ENCODE peak calls at places on chromosomes 6 and 20, in nine cellular contexts. One of them, this sample, is unnamed.

GRCh38 chr6:19377722-19378121 is 459.4 kb upstream of the ID4 start:
- DNase-seq in BJ: no peak
- DNase-seq in OCI-LY7: no peak
- DNase-seq in cardiac fibroblast: no peak
- DNase-seq in fibroblast of mammary gland: no peak
- DNase-seq in IMR-90: no peak
- DNase-seq in fibroblast of pulmonary artery: no peak
- DNase-seq in uterus: no peak
- DNase-seq in retinal pigment epithelial cell: no peak
- DNase-seq in this sample: no peak

GRCh38 chr6:35427851-35428321 is 24.3 kb upstream of the FANCE start:
- DNase-seq in BJ: no peak
- DNase-seq in OCI-LY7: no peak
- DNase-seq in cardiac fibroblast: peak; percentile 32
- DNase-seq in fibroblast of mammary gland: peak; percentile 84
- DNase-seq in IMR-90: peak; percentile 92
- DNase-seq in fibroblast of pulmonary artery: peak; percentile 53
- DNase-seq in uterus: no peak
- DNase-seq in retinal pigment epithelial cell: no peak
- DNase-seq in this sample: peak; percentile 92

GRCh38 chr6:139748353-139749146 is 374.1 kb upstream of the CITED2 start:
- DNase-seq in BJ: no peak
- DNase-seq in OCI-LY7: no peak
- DNase-seq in cardiac fibroblast: peak; percentile 88
- DNase-seq in fibroblast of mammary gland: no peak
- DNase-seq in IMR-90: peak; percentile 79
- DNase-seq in fibroblast of pulmonary artery: peak; percentile 87
- DNase-seq in uterus: no peak
- DNase-seq in retinal pigment epithelial cell: no peak
- DNase-seq in this sample: no peak

GRCh38 chr20:50304883-50305635 is 114.4 kb downstream of the CEBPB start:
- DNase-seq in BJ: peak; percentile 94
- DNase-seq in OCI-LY7: no peak
- DNase-seq in cardiac fibroblast: peak; percentile 97
- DNase-seq in fibroblast of mammary gland: peak; percentile 100
- DNase-seq in IMR-90: peak; percentile 99
- DNase-seq in fibroblast of pulmonary artery: peak; percentile 96
- DNase-seq in uterus: peak; percentile 98
- DNase-seq in retinal pigment epithelial cell: no peak
- DNase-seq in this sample: peak; percentile 100

GRCh38 chr20:11453430-11453829 is 464.3 kb upstream of the BTBD3 start:
- DNase-seq in BJ: no peak
- DNase-seq in OCI-LY7: no peak
- DNase-seq in cardiac fibroblast: peak; percentile 29
- DNase-seq in fibroblast of mammary gland: peak; percentile 77
- DNase-seq in IMR-90: peak; percentile 87
- DNase-seq in fibroblast of pulmonary artery: peak; percentile 65
- DNase-seq in uterus: no peak
- DNase-seq in retinal pigment epithelial cell: no peak
- DNase-seq in this sample: peak; percentile 86

GRCh38 chr20:48523191-48523757 is 304.5 kb downstream of the PREX1 start:
- DNase-seq in BJ: no peak
- DNase-seq in OCI-LY7: peak; percentile 56
- DNase-seq in cardiac fibroblast: peak; percentile 82
- DNase-seq in fibroblast of mammary gland: peak; percentile 44
- DNase-seq in IMR-90: peak; percentile 59
- DNase-seq in fibroblast of pulmonary artery: peak; percentile 86
- DNase-seq in uterus: no peak
- DNase-seq in retinal pigment epithelial cell: peak; percentile 58
- DNase-seq in this sample: peak; percentile 65

GRCh38 chr6:168515376-168515775 is 74.4 kb downstream of the SMOC2 start:
- DNase-seq in BJ: no peak
- DNase-seq in OCI-LY7: no peak
- DNase-seq in cardiac fibroblast: no peak
- DNase-seq in fibroblast of mammary gland: no peak
- DNase-seq in IMR-90: no peak
- DNase-seq in fibroblast of pulmonary artery: no peak
- DNase-seq in uterus: no peak
- DNase-seq in retinal pigment epithelial cell: no peak
- DNase-seq in this sample: no peak

GRCh38 chr6:7996538-7997225 is 67.5 kb downstream of the BLOC1S5 start:
- DNase-seq in BJ: no peak
- DNase-seq in OCI-LY7: no peak
- DNase-seq in cardiac fibroblast: peak; percentile 88
- DNase-seq in fibroblast of mammary gland: peak; percentile 74
- DNase-seq in IMR-90: peak; percentile 78
- DNase-seq in fibroblast of pulmonary artery: peak; percentile 93
- DNase-seq in uterus: peak; percentile 37
- DNase-seq in retinal pigment epithelial cell: peak; percentile 67
- DNase-seq in this sample: peak; percentile 84

GRCh38 chr6:148840256-148840655 is 93.4 kb downstream of the UST start:
- DNase-seq in BJ: no peak
- DNase-seq in OCI-LY7: no peak
- DNase-seq in cardiac fibroblast: no peak
- DNase-seq in fibroblast of mammary gland: no peak
- DNase-seq in IMR-90: no peak
- DNase-seq in fibroblast of pulmonary artery: no peak
- DNase-seq in uterus: no peak
- DNase-seq in retinal pigment epithelial cell: no peak
- DNase-seq in this sample: no peak

GRCh38 chr20:62010551-62011402 is 54.9 kb downstream of the TAF4 start:
- DNase-seq in BJ: no peak
- DNase-seq in OCI-LY7: peak; percentile 71
- DNase-seq in cardiac fibroblast: peak; percentile 66
- DNase-seq in fibroblast of mammary gland: peak; percentile 55
- DNase-seq in IMR-90: peak; percentile 55
- DNase-seq in fibroblast of pulmonary artery: peak; percentile 65
- DNase-seq in uterus: peak; percentile 55
- DNase-seq in retinal pigment epithelial cell: no peak
- DNase-seq in this sample: peak; percentile 81

GRCh38 chr6:68634503-68635411 is at the start of gene ADGRB3:
- DNase-seq in BJ: no peak
- DNase-seq in OCI-LY7: no peak
- DNase-seq in cardiac fibroblast: peak; percentile 88
- DNase-seq in fibroblast of mammary gland: peak; percentile 46
- DNase-seq in IMR-90: peak; percentile 47
- DNase-seq in fibroblast of pulmonary artery: peak; percentile 79
- DNase-seq in uterus: peak; percentile 85
- DNase-seq in retinal pigment epithelial cell: peak; percentile 31
- DNase-seq in this sample: peak; percentile 90

DNA sequence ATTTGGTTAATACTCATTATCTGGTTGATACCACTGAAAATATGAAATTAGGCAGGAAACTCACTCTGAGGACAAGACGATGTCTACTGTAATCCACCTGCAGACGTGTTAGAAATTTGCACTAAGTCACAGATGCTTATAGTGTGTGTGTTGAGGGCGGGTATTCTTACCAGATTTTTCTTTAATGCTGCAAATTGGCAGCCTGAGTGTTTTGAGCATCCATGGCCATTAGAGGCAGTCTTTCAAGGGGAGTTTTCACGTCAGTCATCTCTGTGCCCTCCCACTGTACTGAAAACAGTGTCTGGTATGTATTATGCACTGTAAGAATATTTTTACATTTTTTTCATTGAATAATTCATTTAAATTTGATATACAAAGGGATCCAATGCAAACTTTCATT is 266.5 kb upstream of the QKI start:
- DNase-seq in BJ: no peak
- DNase-seq in OCI-LY7: no peak
- DNase-seq in cardiac fibroblast: peak; percentile 3
- DNase-seq in fibroblast of mammary gland: no peak
- DNase-seq in IMR-90: no peak
- DNase-seq in fibroblast of pulmonary artery: peak; percentile 1
- DNase-seq in uterus: no peak
- DNase-seq in retinal pigment epithelial cell: no peak
- DNase-seq in this sample: no peak
- TF ChIP-seq CTCF in BJ: no peak
- TF ChIP-seq CTCF in OCI-LY7: peak; percentile 52
- TF ChIP-seq CTCF in cardiac fibroblast: no peak
- TF ChIP-seq CTCF in fibroblast of mammary gland: no peak
- TF ChIP-seq CTCF in IMR-90: no peak
- TF ChIP-seq CTCF in fibroblast of pulmonary artery: peak; percentile 19
- TF ChIP-seq CTCF in uterus: no peak
- TF ChIP-seq CTCF in retinal pigment epithelial cell: peak; percentile 62
- TF ChIP-seq CTCF in this sample: no peak

GRCh38 chr20:51445591-51445990 is 96.9 kb downstream of the NFATC2 start:
- DNase-seq in BJ: no peak
- DNase-seq in OCI-LY7: no peak
- DNase-seq in cardiac fibroblast: no peak
- DNase-seq in fibroblast of mammary gland: no peak
- DNase-seq in IMR-90: no peak
- DNase-seq in fibroblast of pulmonary artery: no peak
- DNase-seq in uterus: no peak
- DNase-seq in retinal pigment epithelial cell: no peak
- DNase-seq in this sample: no peak

GRCh38 chr20:51446230-51446629 is 96.3 kb downstream of the NFATC2 start:
- DNase-seq in BJ: no peak
- DNase-seq in OCI-LY7: no peak
- DNase-seq in cardiac fibroblast: no peak
- DNase-seq in fibroblast of mammary gland: no peak
- DNase-seq in IMR-90: no peak
- DNase-seq in fibroblast of pulmonary artery: no peak
- DNase-seq in uterus: no peak
- DNase-seq in retinal pigment epithelial cell: no peak
- DNase-seq in this sample: no peak

GRCh38 chr20:51444922-51445438 is 97.5 kb downstream of the NFATC2 start:
- DNase-seq in BJ: no peak
- DNase-seq in OCI-LY7: no peak
- DNase-seq in cardiac fibroblast: no peak
- DNase-seq in fibroblast of mammary gland: no peak
- DNase-seq in IMR-90: no peak
- DNase-seq in fibroblast of pulmonary artery: no peak
- DNase-seq in uterus: no peak
- DNase-seq in retinal pigment epithelial cell: no peak
- DNase-seq in this sample: no peak

GRCh38 chr20:51442602-51443001 is 99.9 kb downstream of the NFATC2 start:
- DNase-seq in BJ: no peak
- DNase-seq in OCI-LY7: no peak
- DNase-seq in cardiac fibroblast: no peak
- DNase-seq in fibroblast of mammary gland: peak; percentile 19
- DNase-seq in IMR-90: no peak
- DNase-seq in fibroblast of pulmonary artery: no peak
- DNase-seq in uterus: no peak
- DNase-seq in retinal pigment epithelial cell: no peak
- DNase-seq in this sample: peak; percentile 82

DNA sequence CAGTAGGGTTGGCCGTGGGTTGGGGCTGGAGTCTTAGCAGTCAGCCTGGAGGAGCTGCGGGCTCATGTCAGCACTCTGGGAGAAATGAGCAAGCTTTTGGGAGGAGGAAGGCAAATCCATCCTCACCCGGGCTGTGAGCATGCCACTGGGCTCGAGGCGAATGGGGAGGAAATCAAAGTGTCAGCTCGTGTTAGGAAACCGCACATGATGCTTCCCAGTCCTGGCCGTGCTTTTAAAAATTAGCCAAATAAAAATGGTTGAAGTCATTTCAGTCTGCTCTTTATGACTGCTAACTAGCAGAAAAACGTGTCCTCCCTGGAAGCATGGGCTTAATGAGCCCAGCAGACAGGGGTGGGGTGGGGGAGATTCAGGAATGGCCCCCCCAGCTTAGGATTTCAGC is 98.0 kb downstream of the NFATC2 start:
- DNase-seq in BJ: peak; percentile 69
- DNase-seq in OCI-LY7: no peak
- DNase-seq in cardiac fibroblast: peak; percentile 57
- DNase-seq in fibroblast of mammary gland: peak; percentile 47
- DNase-seq in IMR-90: no peak
- DNase-seq in fibroblast of pulmonary artery: peak; percentile 21
- DNase-seq in uterus: peak; percentile 78
- DNase-seq in retinal pigment epithelial cell: no peak
- DNase-seq in this sample: peak; percentile 89
- H3K4me3 ChIP-seq in BJ: no peak overlapping the region
- H3K4me3 ChIP-seq in OCI-LY7: no peak overlapping the region
- H3K4me3 ChIP-seq in cardiac fibroblast: no peak overlapping the region
- H3K4me3 ChIP-seq in fibroblast of mammary gland: no peak overlapping the region
- H3K4me3 ChIP-seq in IMR-90: no peak overlapping the region
- H3K4me3 ChIP-seq in fibroblast of pulmonary artery: no peak overlapping the region
- H3K4me3 ChIP-seq in uterus: no peak overlapping the region
- H3K4me3 ChIP-seq in retinal pigment epithelial cell: no peak overlapping the region
- H3K4me3 ChIP-seq in this sample: no peak overlapping the region

GRCh38 chr6:39865011-39865888 is 69.0 kb downstream of the MOCS1 start:
- DNase-seq in BJ: no peak
- DNase-seq in OCI-LY7: peak; percentile 67
- DNase-seq in cardiac fibroblast: peak; percentile 75
- DNase-seq in fibroblast of mammary gland: peak; percentile 65
- DNase-seq in IMR-90: peak; percentile 60
- DNase-seq in fibroblast of pulmonary artery: peak; percentile 75
- DNase-seq in uterus: peak; percentile 80
- DNase-seq in retinal pigment epithelial cell: no peak
- DNase-seq in this sample: peak; percentile 41

GRCh38 chr6:39861663-39862062 is 69.5 kb downstream of the DAAM2 start:
- DNase-seq in BJ: no peak
- DNase-seq in OCI-LY7: no peak
- DNase-seq in cardiac fibroblast: no peak
- DNase-seq in fibroblast of mammary gland: no peak
- DNase-seq in IMR-90: no peak
- DNase-seq in fibroblast of pulmonary artery: no peak
- DNase-seq in uterus: no peak
- DNase-seq in retinal pigment epithelial cell: no peak
- DNase-seq in this sample: no peak

GRCh38 chr6:39870950-39871349 is 63.3 kb downstream of the MOCS1 start:
- DNase-seq in BJ: no peak
- DNase-seq in OCI-LY7: no peak
- DNase-seq in cardiac fibroblast: no peak
- DNase-seq in fibroblast of mammary gland: no peak
- DNase-seq in IMR-90: no peak
- DNase-seq in fibroblast of pulmonary artery: no peak
- DNase-seq in uterus: no peak
- DNase-seq in retinal pigment epithelial cell: no peak
- DNase-seq in this sample: no peak

GRCh38 chr6:39873439-39873838 is 60.8 kb downstream of the MOCS1 start:
- DNase-seq in BJ: no peak
- DNase-seq in OCI-LY7: no peak
- DNase-seq in cardiac fibroblast: no peak
- DNase-seq in fibroblast of mammary gland: no peak
- DNase-seq in IMR-90: no peak
- DNase-seq in fibroblast of pulmonary artery: no peak
- DNase-seq in uterus: no peak
- DNase-seq in retinal pigment epithelial cell: no peak
- DNase-seq in this sample: no peak

DNA sequence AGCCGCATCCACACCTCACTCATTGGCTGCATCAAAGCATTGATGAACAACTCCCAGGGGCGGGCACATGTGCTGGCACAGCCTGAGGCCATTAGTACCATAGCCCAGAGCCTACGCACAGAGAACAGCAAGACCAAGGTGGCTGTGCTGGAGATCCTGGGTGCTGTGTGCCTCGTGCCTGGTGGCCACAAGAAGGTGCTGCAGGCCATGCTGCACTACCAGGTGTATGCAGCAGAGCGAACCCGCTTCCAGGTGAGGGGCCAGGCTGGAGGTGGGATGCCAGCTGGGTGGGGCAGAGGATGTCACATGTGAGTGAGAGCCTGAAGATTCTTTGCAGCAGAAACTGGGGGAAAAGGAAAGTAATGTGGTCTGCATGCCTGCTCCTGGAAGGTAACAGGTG is 66.7 kb downstream of the MOCS1 start:
- DNase-seq in BJ: no peak
- DNase-seq in OCI-LY7: peak; percentile 32
- DNase-seq in cardiac fibroblast: no peak
- DNase-seq in fibroblast of mammary gland: no peak
- DNase-seq in IMR-90: no peak
- DNase-seq in fibroblast of pulmonary artery: no peak
- DNase-seq in uterus: no peak
- DNase-seq in retinal pigment epithelial cell: no peak
- DNase-seq in this sample: no peak
- TF ChIP-seq CTCF in BJ: no peak
- TF ChIP-seq CTCF in OCI-LY7: peak; percentile 50
- TF ChIP-seq CTCF in cardiac fibroblast: no peak
- TF ChIP-seq CTCF in fibroblast of mammary gland: no peak
- TF ChIP-seq CTCF in IMR-90: no peak
- TF ChIP-seq CTCF in fibroblast of pulmonary artery: peak; percentile 6
- TF ChIP-seq CTCF in uterus: no peak
- TF ChIP-seq CTCF in retinal pigment epithelial cell: peak; percentile 14
- TF ChIP-seq CTCF in this sample: no peak

GRCh38 chr6:87645080-87645479 is 55.1 kb downstream of the ORC3 start:
- DNase-seq in BJ: no peak
- DNase-seq in OCI-LY7: no peak
- DNase-seq in cardiac fibroblast: no peak
- DNase-seq in fibroblast of mammary gland: no peak
- DNase-seq in IMR-90: no peak
- DNase-seq in fibroblast of pulmonary artery: no peak
- DNase-seq in uterus: no peak
- DNase-seq in retinal pigment epithelial cell: no peak
- DNase-seq in this sample: no peak
- H3K4me3 ChIP-seq in BJ: no peak overlapping the region
- H3K4me3 ChIP-seq in OCI-LY7: no peak overlapping the region
- H3K4me3 ChIP-seq in cardiac fibroblast: no peak overlapping the region
- H3K4me3 ChIP-seq in fibroblast of mammary gland: no peak overlapping the region
- H3K4me3 ChIP-seq in IMR-90: no peak overlapping the region
- H3K4me3 ChIP-seq in fibroblast of pulmonary artery: no peak overlapping the region
- H3K4me3 ChIP-seq in uterus: no peak overlapping the region
- H3K4me3 ChIP-seq in retinal pigment epithelial cell: no peak overlapping the region
- H3K4me3 ChIP-seq in this sample: no peak overlapping the region